ENCODE peak calls at places on chromosomes 11 and 22, in eight cellular contexts. W is ovary; S is fibroblast of mammary gland; T is transverse colon; N is activated naive CD4-positive, alpha-beta T cell treated with anti-CD3 and anti-CD28 coated beads for 36 hours; F is CD8-positive, alpha-beta T cell; B is AG08396; G is lung microvascular endothelial cell. E is an unnamed sample.

GRCh38 chr11:85590848-85591483 is 36.2 kb downstream of the DLG2 start:
- DNase-seq in W (no peak), S (peak), T (no peak), N (no peak), F (no peak), B (peak), G (peak), E (no peak)

GRCh38 chr11:59025097-59025496 is 61.0 kb upstream of the GLYATL1B start:
- DNase-seq in W (no peak), S (no peak), T (peak), N (no peak), F (no peak), B (no peak), G (no peak), E (no peak)

GRCh38 chr22:49880281-49880680 is 26.6 kb downstream of the ZBED4 start:
- DNase-seq in W (no peak), S (no peak), T (peak), N (no peak), F (peak), B (no peak), G (peak), E (no peak)

GRCh38 chr11:112270551-112271180 is 10.0 kb upstream of the PLET1 start:
- DNase-seq in W (no peak), S (no peak), T (no peak), N (no peak), F (no peak), B (no peak), G (no peak), E (no peak)

GRCh38 chr11:61270354-61271070 is 24.6 kb downstream of the VWCE start:
- DNase-seq in W (no peak), S (peak), T (no peak), N (no peak), F (no peak), B (peak), G (peak), E (no peak)

GRCh38 chr11:3939211-3939610 is 83.7 kb downstream of the STIM1 start:
- DNase-seq in W (no peak), S (peak), T (no peak), N (no peak), F (no peak), B (peak), G (no peak), E (no peak)

GRCh38 chr11:71204294-71204693 is 48.1 kb downstream of the SHANK2 start:
- DNase-seq in W (no peak), S (no peak), T (no peak), N (no peak), F (no peak), B (no peak), G (no peak), E (no peak)

GRCh38 chr11:72584293-72584921 is 89.8 kb downstream of the PDE2A start:
- DNase-seq in W (peak), S (peak), T (peak), N (peak), F (peak), B (peak), G (peak), E (peak)

GRCh38 chr11:22454461-22454860 is 116.3 kb downstream of the SLC17A6 start:
- DNase-seq in W (no peak), S (no peak), T (no peak), N (no peak), F (no peak), B (no peak), G (no peak), E (no peak)

GRCh38 chr11:7604331-7604973 is 68.8 kb downstream of the CYB5R2 start:
- DNase-seq in W (no peak), S (no peak), T (peak), N (no peak), F (no peak), B (no peak), G (peak), E (no peak)

GRCh38 chr22:49021926-49022815 is 805.5 kb downstream of the BRD1 start:
- DNase-seq in W (no peak), S (no peak), T (no peak), N (no peak), F (no peak), B (no peak), G (no peak), E (no peak)